ENCODE peak calls at places on chromosomes 16 and 17, in four cellular contexts. One of them, this sample, is unnamed.

GRCh38 chr17:77619326-77619725 is 339.2 kb upstream of the TNRC6C start:
- DNase-seq in mesothelial cell of epicardium: no peak
- DNase-seq in B cell: no peak
- DNase-seq in breast epithelium: no peak
- DNase-seq in this sample: no peak

GRCh38 chr17:79993390-79994221 is 42.1 kb downstream of the TBC1D16 start:
- DNase-seq in mesothelial cell of epicardium: peak; percentile 53
- DNase-seq in breast epithelium: peak; percentile 80
- DNase-seq in B cell: no peak
- DNase-seq in this sample: no peak

GRCh38 chr17:17971431-17972125 is 622 bp downstream of the TOM1L2 start:
- DNase-seq in breast epithelium: no peak
- DNase-seq in mesothelial cell of epicardium: no peak
- DNase-seq in B cell: no peak
- DNase-seq in this sample: no peak

GRCh38 chr16:5071681-5072333 is at the start of gene ALG1:
- DNase-seq in breast epithelium: peak; percentile 86
- DNase-seq in B cell: peak; percentile 90
- DNase-seq in mesothelial cell of epicardium: peak; percentile 79
- DNase-seq in this sample: peak; percentile 97

GRCh38 chr16:12188674-12189249 is 212.2 kb downstream of the SNX29 start:
- DNase-seq in mesothelial cell of epicardium: no peak
- DNase-seq in breast epithelium: no peak
- DNase-seq in B cell: no peak
- DNase-seq in this sample: no peak

GRCh38 chr17:6815775-6816174 is 15.8 kb downstream of the TEKT1 start:
- DNase-seq in mesothelial cell of epicardium: no peak
- DNase-seq in breast epithelium: no peak
- DNase-seq in B cell: no peak
- DNase-seq in this sample: no peak

GRCh38 chr16:22898874-22899348 is 84.9 kb downstream of the HS3ST2 start:
- DNase-seq in B cell: no peak
- DNase-seq in breast epithelium: peak; percentile 63
- DNase-seq in mesothelial cell of epicardium: peak; percentile 56
- DNase-seq in this sample: peak; percentile 22

GRCh38 chr16:82882249-82882648 is 255.5 kb downstream of the CDH13 start:
- DNase-seq in B cell: no peak
- DNase-seq in breast epithelium: no peak
- DNase-seq in mesothelial cell of epicardium: no peak
- DNase-seq in this sample: no peak

GRCh38 chr16:67931712-67932461 is at the start of gene CTRL:
- DNase-seq in B cell: no peak
- DNase-seq in breast epithelium: no peak
- DNase-seq in mesothelial cell of epicardium: no peak
- DNase-seq in this sample: no peak

GRCh38 chr17:75440738-75441448 is 15.5 kb upstream of the TMEM94 start:
- DNase-seq in breast epithelium: no peak
- DNase-seq in B cell: no peak
- DNase-seq in mesothelial cell of epicardium: no peak
- DNase-seq in this sample: no peak

GRCh38 chr16:15141586-15141985 is 47.5 kb upstream of the RRN3 start:
- DNase-seq in B cell: no peak
- DNase-seq in mesothelial cell of epicardium: no peak
- DNase-seq in breast epithelium: no peak
- DNase-seq in this sample: no peak

GRCh38 chr16:67959520-67959919 is 8.9 kb downstream of the SLC12A4 start:
- DNase-seq in mesothelial cell of epicardium: no peak
- DNase-seq in B cell: no peak
- DNase-seq in breast epithelium: no peak
- DNase-seq in this sample: no peak

GRCh38 chr16:77564791-77565390 is 130.1 kb upstream of the ADAMTS18 start:
- DNase-seq in breast epithelium: no peak
- DNase-seq in mesothelial cell of epicardium: no peak
- DNase-seq in B cell: no peak
- DNase-seq in this sample: no peak

GRCh38 chr16:49914697-49915096 is 58.8 kb upstream of the ZNF423 start:
- DNase-seq in breast epithelium: no peak
- DNase-seq in mesothelial cell of epicardium: no peak
- DNase-seq in B cell: no peak
- DNase-seq in this sample: no peak
- TF ChIP-seq CTCF in breast epithelium: no peak
- TF ChIP-seq CTCF in mesothelial cell of epicardium: no peak
- TF ChIP-seq CTCF in B cell: no peak
- TF ChIP-seq CTCF in this sample: no peak

GRCh38 chr17:81365601-81366585 is 29.4 kb upstream of the BAHCC1 start:
- DNase-seq in breast epithelium: peak; percentile 88
- DNase-seq in B cell: no peak
- DNase-seq in mesothelial cell of epicardium: no peak
- DNase-seq in this sample: no peak
- TF ChIP-seq CTCF in breast epithelium: no peak
- TF ChIP-seq CTCF in B cell: no peak
- TF ChIP-seq CTCF in mesothelial cell of epicardium: no peak
- TF ChIP-seq CTCF in this sample: no peak

DNA sequence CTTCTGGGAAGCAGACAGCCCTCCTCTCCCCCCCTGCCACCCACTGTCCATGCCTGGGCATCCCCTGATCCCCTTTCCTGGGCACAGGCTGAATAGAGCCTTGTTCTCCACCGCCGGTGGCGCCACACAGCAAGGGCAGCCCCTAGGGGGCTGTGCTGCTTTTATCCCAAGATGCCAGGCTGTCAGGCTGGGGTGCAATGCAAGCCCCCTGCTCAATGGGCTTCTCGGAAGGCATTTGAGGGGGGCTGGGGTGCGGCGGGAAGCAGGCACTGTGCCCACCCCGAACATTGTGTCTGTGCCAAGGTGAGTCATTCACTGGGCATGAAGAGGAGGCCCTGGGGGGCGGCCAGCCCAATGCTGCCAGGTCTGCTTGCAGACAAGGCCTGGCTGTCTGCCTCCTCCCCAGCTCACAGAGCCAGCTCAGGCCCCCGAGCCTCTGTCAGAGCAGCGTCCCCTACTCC is 1.5 kb upstream of the GFAP start:
- DNase-seq in B cell: no peak
- DNase-seq in breast epithelium: peak; percentile 65
- DNase-seq in mesothelial cell of epicardium: no peak
- DNase-seq in this sample: no peak
- TF ChIP-seq CTCF in B cell: no peak
- TF ChIP-seq CTCF in breast epithelium: no peak
- TF ChIP-seq CTCF in mesothelial cell of epicardium: no peak
- TF ChIP-seq CTCF in this sample: no peak

GRCh38 chr17:49616086-49616485 is 40.4 kb downstream of the NXPH3 start:
- DNase-seq in breast epithelium: no peak
- DNase-seq in mesothelial cell of epicardium: no peak
- DNase-seq in B cell: no peak
- DNase-seq in this sample: no peak
- TF ChIP-seq CTCF in breast epithelium: no peak
- TF ChIP-seq CTCF in mesothelial cell of epicardium: no peak
- TF ChIP-seq CTCF in B cell: no peak
- TF ChIP-seq CTCF in this sample: no peak

GRCh38 chr17:56510554-56511342 is 82.8 kb upstream of the NOG start:
- DNase-seq in breast epithelium: no peak
- DNase-seq in mesothelial cell of epicardium: no peak
- DNase-seq in B cell: no peak
- DNase-seq in this sample: no peak

GRCh38 chr17:56514899-56515298 is 78.6 kb upstream of the NOG start:
- DNase-seq in breast epithelium: no peak
- DNase-seq in B cell: no peak
- DNase-seq in mesothelial cell of epicardium: no peak
- DNase-seq in this sample: no peak

GRCh38 chr17:56514264-56514663 is 79.2 kb upstream of the NOG start:
- DNase-seq in B cell: no peak
- DNase-seq in mesothelial cell of epicardium: no peak
- DNase-seq in breast epithelium: no peak
- DNase-seq in this sample: no peak
- TF ChIP-seq CTCF in B cell: no peak
- TF ChIP-seq CTCF in mesothelial cell of epicardium: no peak
- TF ChIP-seq CTCF in breast epithelium: no peak
- TF ChIP-seq CTCF in this sample: no peak

GRCh38 chr17:38498353-38498752 is 70.1 kb downstream of the ARHGAP23 start:
- DNase-seq in B cell: no peak
- DNase-seq in mesothelial cell of epicardium: no peak
- DNase-seq in breast epithelium: no peak
- DNase-seq in this sample: no peak
- TF ChIP-seq CTCF in B cell: no peak
- TF ChIP-seq CTCF in mesothelial cell of epicardium: no peak
- TF ChIP-seq CTCF in breast epithelium: no peak
- TF ChIP-seq CTCF in this sample: no peak

GRCh38 chr16:50021509-50021908 is 3.5 kb upstream of the CNEP1R1 start:
- DNase-seq in breast epithelium: no peak
- DNase-seq in mesothelial cell of epicardium: no peak
- DNase-seq in B cell: no peak
- DNase-seq in this sample: no peak
- TF ChIP-seq CTCF in breast epithelium: no peak
- TF ChIP-seq CTCF in mesothelial cell of epicardium: no peak
- TF ChIP-seq CTCF in B cell: no peak
- TF ChIP-seq CTCF in this sample: no peak

This sample was measured in GM13976.